ENCODE peak calls at places on chromosomes 11 and 22, in seven cellular contexts. One of them, this sample, is unnamed.

GRCh38 chr22:42500164-42500835 is 19.3 kb downstream of the RRP7A start:
- DNase-seq in foreskin fibroblast: peak
- DNase-seq in MCF 10A: peak
- DNase-seq in progenitor cell of endocrine pancreas: peak
- DNase-seq in lower leg skin: peak
- DNase-seq in GM13977: peak
- DNase-seq in lower lobe of right lung: peak
- DNase-seq in this sample: peak

GRCh38 chr11:22670803-22671202 is 4.4 kb downstream of the GAS2 start:
- DNase-seq in foreskin fibroblast: no peak
- DNase-seq in MCF 10A: peak
- DNase-seq in progenitor cell of endocrine pancreas: no peak
- DNase-seq in lower leg skin: no peak
- DNase-seq in GM13977: peak
- DNase-seq in lower lobe of right lung: no peak
- DNase-seq in this sample: no peak

GRCh38 chr11:114556135-114556534 is 3.5 kb downstream of the NXPE1 start:
- DNase-seq in foreskin fibroblast: no peak
- DNase-seq in MCF 10A: no peak
- DNase-seq in progenitor cell of endocrine pancreas: no peak
- DNase-seq in lower leg skin: no peak
- DNase-seq in GM13977: no peak
- DNase-seq in lower lobe of right lung: no peak
- DNase-seq in this sample: no peak

GRCh38 chr22:22897947-22898346 is 10.3 kb downstream of the IGLL5 start:
- DNase-seq in foreskin fibroblast: no peak
- DNase-seq in MCF 10A: no peak
- DNase-seq in progenitor cell of endocrine pancreas: no peak
- DNase-seq in lower leg skin: peak
- DNase-seq in GM13977: no peak
- DNase-seq in lower lobe of right lung: no peak
- DNase-seq in this sample: no peak

GRCh38 chr22:37843746-37844089 is 416 bp downstream of the ANKRD54 start:
- DNase-seq in foreskin fibroblast: peak
- DNase-seq in MCF 10A: peak
- DNase-seq in progenitor cell of endocrine pancreas: peak
- DNase-seq in lower leg skin: no peak
- DNase-seq in GM13977: peak
- DNase-seq in lower lobe of right lung: no peak
- DNase-seq in this sample: no peak

GRCh38 chr11:8776209-8776608 is 93.6 kb downstream of the RPL27A start:
- DNase-seq in foreskin fibroblast: no peak
- DNase-seq in MCF 10A: no peak
- DNase-seq in progenitor cell of endocrine pancreas: no peak
- DNase-seq in lower leg skin: peak
- DNase-seq in GM13977: no peak
- DNase-seq in lower lobe of right lung: no peak
- DNase-seq in this sample: no peak

GRCh38 chr11:15801616-15802015 is 554.7 kb downstream of the SOX6 start:
- DNase-seq in foreskin fibroblast: no peak
- DNase-seq in MCF 10A: no peak
- DNase-seq in progenitor cell of endocrine pancreas: no peak
- DNase-seq in lower leg skin: no peak
- DNase-seq in GM13977: no peak
- DNase-seq in lower lobe of right lung: no peak
- DNase-seq in this sample: no peak

GRCh38 chr11:73265853-73266643 is 6.1 kb upstream of the P2RY6 start:
- DNase-seq in foreskin fibroblast: no peak
- DNase-seq in MCF 10A: no peak
- DNase-seq in progenitor cell of endocrine pancreas: no peak
- DNase-seq in lower leg skin: no peak
- DNase-seq in GM13977: no peak
- DNase-seq in lower lobe of right lung: no peak
- DNase-seq in this sample: no peak

GRCh38 chr11:86469491-86470388 is 95.1 kb downstream of the CCDC81 start:
- DNase-seq in foreskin fibroblast: no peak
- DNase-seq in MCF 10A: no peak
- DNase-seq in progenitor cell of endocrine pancreas: no peak
- DNase-seq in lower leg skin: no peak
- DNase-seq in GM13977: no peak
- DNase-seq in lower lobe of right lung: no peak
- DNase-seq in this sample: no peak

GRCh38 chr11:128956401-128957203 is 13.9 kb upstream of the TP53AIP1 start:
- DNase-seq in foreskin fibroblast: peak
- DNase-seq in MCF 10A: peak
- DNase-seq in progenitor cell of endocrine pancreas: no peak
- DNase-seq in lower leg skin: no peak
- DNase-seq in GM13977: peak
- DNase-seq in lower lobe of right lung: no peak
- DNase-seq in this sample: no peak

GRCh38 chr11:119671048-119671447 is 58.0 kb downstream of the NECTIN1 start:
- DNase-seq in foreskin fibroblast: peak
- DNase-seq in MCF 10A: no peak
- DNase-seq in progenitor cell of endocrine pancreas: no peak
- DNase-seq in lower leg skin: no peak
- DNase-seq in GM13977: no peak
- DNase-seq in lower lobe of right lung: no peak
- DNase-seq in this sample: no peak

GRCh38 chr11:11845066-11845465 is 3.3 kb downstream of the USP47 start:
- DNase-seq in foreskin fibroblast: no peak
- DNase-seq in MCF 10A: no peak
- DNase-seq in progenitor cell of endocrine pancreas: no peak
- DNase-seq in lower leg skin: no peak
- DNase-seq in GM13977: no peak
- DNase-seq in lower lobe of right lung: no peak
- DNase-seq in this sample: no peak

GRCh38 chr11:115191761-115192160 is 312.5 kb downstream of the CADM1 start:
- DNase-seq in foreskin fibroblast: no peak
- DNase-seq in MCF 10A: no peak
- DNase-seq in progenitor cell of endocrine pancreas: no peak
- DNase-seq in lower leg skin: no peak
- DNase-seq in GM13977: no peak
- DNase-seq in lower lobe of right lung: no peak
- DNase-seq in this sample: no peak

GRCh38 chr11:35389897-35390462 is 29.4 kb downstream of the SLC1A2 start:
- DNase-seq in foreskin fibroblast: no peak
- DNase-seq in MCF 10A: no peak
- DNase-seq in progenitor cell of endocrine pancreas: no peak
- DNase-seq in lower leg skin: no peak
- DNase-seq in GM13977: peak
- DNase-seq in lower lobe of right lung: no peak
- DNase-seq in this sample: no peak

GRCh38 chr11:102564110-102564509 is 33.6 kb upstream of the MMP7 start:
- DNase-seq in foreskin fibroblast: peak
- DNase-seq in MCF 10A: peak
- DNase-seq in progenitor cell of endocrine pancreas: no peak
- DNase-seq in lower leg skin: no peak
- DNase-seq in GM13977: peak
- DNase-seq in lower lobe of right lung: no peak
- DNase-seq in this sample: no peak

GRCh38 chr11:101916422-101916821 is at the start of gene ANGPTL5:
- DNase-seq in foreskin fibroblast: no peak
- DNase-seq in MCF 10A: no peak
- DNase-seq in progenitor cell of endocrine pancreas: no peak
- DNase-seq in lower leg skin: no peak
- DNase-seq in GM13977: no peak
- DNase-seq in lower lobe of right lung: no peak
- DNase-seq in this sample: no peak

GRCh38 chr11:104222464-104222863 is 58.5 kb upstream of the PDGFD start:
- DNase-seq in foreskin fibroblast: no peak
- DNase-seq in MCF 10A: peak
- DNase-seq in progenitor cell of endocrine pancreas: no peak
- DNase-seq in lower leg skin: no peak
- DNase-seq in GM13977: no peak
- DNase-seq in lower lobe of right lung: no peak
- DNase-seq in this sample: no peak
- TF ChIP-seq CTCF in foreskin fibroblast: no peak
- TF ChIP-seq CTCF in MCF 10A: no peak
- TF ChIP-seq CTCF in progenitor cell of endocrine pancreas: no peak
- TF ChIP-seq CTCF in lower leg skin: no peak
- TF ChIP-seq CTCF in GM13977: no peak
- TF ChIP-seq CTCF in lower lobe of right lung: no peak
- TF ChIP-seq CTCF in this sample: no peak

GRCh38 chr22:20106205-20106848 is 9.6 kb upstream of the RANBP1 start:
- DNase-seq in foreskin fibroblast: no peak
- DNase-seq in MCF 10A: no peak
- DNase-seq in progenitor cell of endocrine pancreas: no peak
- DNase-seq in lower leg skin: no peak
- DNase-seq in GM13977: no peak
- DNase-seq in lower lobe of right lung: peak
- DNase-seq in this sample: no peak

GRCh38 chr22:20105456-20106204 is 10.3 kb upstream of the RANBP1 start:
- DNase-seq in foreskin fibroblast: no peak
- DNase-seq in MCF 10A: no peak
- DNase-seq in progenitor cell of endocrine pancreas: no peak
- DNase-seq in lower leg skin: no peak
- DNase-seq in GM13977: no peak
- DNase-seq in lower lobe of right lung: peak
- DNase-seq in this sample: no peak

GRCh38 chr22:20101638-20102037 is 14.3 kb upstream of the RANBP1 start:
- DNase-seq in foreskin fibroblast: no peak
- DNase-seq in MCF 10A: no peak
- DNase-seq in progenitor cell of endocrine pancreas: no peak
- DNase-seq in lower leg skin: no peak
- DNase-seq in GM13977: no peak
- DNase-seq in lower lobe of right lung: peak
- DNase-seq in this sample: no peak

GRCh38 chr22:20099099-20099711 is 16.7 kb upstream of the RANBP1 start:
- DNase-seq in foreskin fibroblast: no peak
- DNase-seq in MCF 10A: no peak
- DNase-seq in progenitor cell of endocrine pancreas: no peak
- DNase-seq in lower leg skin: no peak
- DNase-seq in GM13977: no peak
- DNase-seq in lower lobe of right lung: peak
- DNase-seq in this sample: no peak

DNA sequence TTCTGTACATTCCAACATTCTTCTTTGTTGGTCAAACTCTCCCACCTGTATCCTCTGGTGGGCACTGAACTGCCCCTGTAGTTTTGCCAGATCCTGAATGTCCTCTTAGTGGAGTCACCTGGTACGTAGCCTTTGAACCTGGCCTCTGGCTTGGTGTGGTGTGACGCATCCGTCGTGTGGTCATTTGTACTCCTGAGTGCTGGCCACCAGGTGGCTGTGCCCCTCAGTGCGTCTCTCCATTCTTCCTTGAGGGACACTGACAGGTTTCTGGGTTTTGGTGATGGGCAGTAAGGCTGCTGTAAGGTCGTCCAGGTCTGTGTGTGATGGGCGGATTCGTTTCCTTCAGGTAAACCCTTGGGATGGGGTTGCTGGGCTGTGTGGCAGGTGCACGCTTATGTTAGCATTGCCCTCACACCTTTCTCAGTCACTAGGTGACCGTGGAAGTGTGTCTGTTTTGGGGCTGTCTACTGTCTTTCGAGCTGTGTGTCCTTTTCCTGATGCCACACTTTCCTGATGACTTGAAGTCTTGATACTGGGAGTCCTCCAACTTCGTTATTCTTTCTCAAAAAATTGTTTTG is 13.6 kb upstream of the RANBP1 start:
- DNase-seq in foreskin fibroblast: no peak
- DNase-seq in MCF 10A: no peak
- DNase-seq in progenitor cell of endocrine pancreas: no peak
- DNase-seq in lower leg skin: no peak
- DNase-seq in GM13977: no peak
- DNase-seq in lower lobe of right lung: no peak
- DNase-seq in this sample: no peak
- TF ChIP-seq CTCF in foreskin fibroblast: no peak
- TF ChIP-seq CTCF in MCF 10A: no peak
- TF ChIP-seq CTCF in progenitor cell of endocrine pancreas: peak
- TF ChIP-seq CTCF in lower leg skin: no peak
- TF ChIP-seq CTCF in GM13977: no peak
- TF ChIP-seq CTCF in lower lobe of right lung: no peak
- TF ChIP-seq CTCF in this sample: no peak

GRCh38 chr22:30223303-30223702 is 23.3 kb downstream of the LIF start:
- DNase-seq in foreskin fibroblast: no peak
- DNase-seq in MCF 10A: no peak
- DNase-seq in progenitor cell of endocrine pancreas: no peak
- DNase-seq in lower leg skin: no peak
- DNase-seq in GM13977: no peak
- DNase-seq in lower lobe of right lung: no peak
- DNase-seq in this sample: no peak

GRCh38 chr22:30226192-30226832 is 20.2 kb downstream of the LIF start:
- DNase-seq in foreskin fibroblast: no peak
- DNase-seq in MCF 10A: peak
- DNase-seq in progenitor cell of endocrine pancreas: no peak
- DNase-seq in lower leg skin: no peak
- DNase-seq in GM13977: no peak
- DNase-seq in lower lobe of right lung: no peak
- DNase-seq in this sample: no peak

GRCh38 chr22:30222321-30222720 is 24.2 kb downstream of the LIF start:
- DNase-seq in foreskin fibroblast: no peak
- DNase-seq in MCF 10A: no peak
- DNase-seq in progenitor cell of endocrine pancreas: no peak
- DNase-seq in lower leg skin: no peak
- DNase-seq in GM13977: no peak
- DNase-seq in lower lobe of right lung: no peak
- DNase-seq in this sample: no peak

GRCh38 chr22:30225220-30225922 is 21.2 kb downstream of the LIF start:
- DNase-seq in foreskin fibroblast: no peak
- DNase-seq in MCF 10A: no peak
- DNase-seq in progenitor cell of endocrine pancreas: no peak
- DNase-seq in lower leg skin: no peak
- DNase-seq in GM13977: no peak
- DNase-seq in lower lobe of right lung: no peak
- DNase-seq in this sample: no peak

DNA sequence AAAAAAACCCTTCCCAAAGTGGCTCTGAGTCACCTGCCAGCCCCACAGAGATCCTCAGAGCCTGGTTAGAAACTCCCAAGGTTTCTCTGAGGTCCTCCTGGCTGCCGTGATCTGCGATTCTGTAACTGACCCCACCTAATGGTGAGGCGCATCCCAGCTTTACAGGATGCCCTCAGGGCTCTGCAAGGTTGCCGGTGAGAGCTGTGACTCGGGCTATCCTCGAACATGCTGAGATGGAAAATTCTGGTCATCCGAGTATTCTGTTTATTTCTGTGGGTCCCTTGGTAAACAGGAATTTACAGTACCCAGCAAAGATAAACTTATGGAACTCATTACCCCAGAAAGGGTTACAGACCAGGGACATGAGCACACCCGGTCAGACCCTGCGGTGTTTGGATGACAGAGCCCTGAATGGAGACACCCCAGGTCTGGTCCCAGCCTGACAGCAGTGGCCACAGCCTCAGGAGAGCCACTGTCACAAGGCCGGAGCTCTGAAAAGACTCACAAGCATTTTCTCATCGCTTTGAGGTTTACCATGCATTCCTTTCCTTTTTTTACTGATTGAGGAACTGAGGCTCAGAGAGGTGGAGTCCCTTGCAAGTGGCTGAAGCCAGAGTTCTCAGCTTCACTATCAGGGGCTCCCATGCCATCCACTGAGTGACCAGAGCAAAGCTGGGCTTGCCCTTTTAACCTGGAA is 22.2 kb downstream of the LIF start:
- DNase-seq in foreskin fibroblast: no peak
- DNase-seq in MCF 10A: no peak
- DNase-seq in progenitor cell of endocrine pancreas: no peak
- DNase-seq in lower leg skin: no peak
- DNase-seq in GM13977: no peak
- DNase-seq in lower lobe of right lung: no peak
- DNase-seq in this sample: no peak
- TF ChIP-seq CTCF in foreskin fibroblast: no peak
- TF ChIP-seq CTCF in MCF 10A: no peak
- TF ChIP-seq CTCF in progenitor cell of endocrine pancreas: no peak
- TF ChIP-seq CTCF in lower leg skin: no peak
- TF ChIP-seq CTCF in GM13977: no peak
- TF ChIP-seq CTCF in lower lobe of right lung: no peak
- TF ChIP-seq CTCF in this sample: no peak

GRCh38 chr11:69102732-69103615 is 52.8 kb upstream of the SMIM38 start:
- DNase-seq in foreskin fibroblast: no peak
- DNase-seq in MCF 10A: no peak
- DNase-seq in progenitor cell of endocrine pancreas: no peak
- DNase-seq in lower leg skin: no peak
- DNase-seq in GM13977: peak
- DNase-seq in lower lobe of right lung: no peak
- DNase-seq in this sample: no peak
- TF ChIP-seq CTCF in foreskin fibroblast: peak
- TF ChIP-seq CTCF in MCF 10A: no peak
- TF ChIP-seq CTCF in progenitor cell of endocrine pancreas: peak
- TF ChIP-seq CTCF in lower leg skin: no peak
- TF ChIP-seq CTCF in GM13977: peak
- TF ChIP-seq CTCF in lower lobe of right lung: no peak
- TF ChIP-seq CTCF in this sample: peak